ENCODE peak calls at places on chromosomes 16 and 17, in six cellular contexts. One of them, this sample, is unnamed.

GRCh38 chr16:49351119-49351518 is 22.5 kb upstream of the C16orf78 start:
- DNase-seq in neuronal stem cell: no peak
- DNase-seq in hepatocyte: no peak
- DNase-seq in suprapubic skin: no peak
- DNase-seq in left ventricle myocardium inferior: no peak
- DNase-seq in SK-N-SH: no peak
- DNase-seq in this sample: no peak

GRCh38 chr17:10247806-10248334 is 49.5 kb upstream of the GAS7 start:
- DNase-seq in hepatocyte: no peak
- DNase-seq in neuronal stem cell: no peak
- DNase-seq in left ventricle myocardium inferior: no peak
- DNase-seq in suprapubic skin: no peak
- DNase-seq in SK-N-SH: no peak
- DNase-seq in this sample: no peak

GRCh38 chr17:33163827-33164555 is 129.1 kb downstream of the ASIC2 start:
- DNase-seq in left ventricle myocardium inferior: no peak
- DNase-seq in neuronal stem cell: no peak
- DNase-seq in suprapubic skin: no peak
- DNase-seq in SK-N-SH: no peak
- DNase-seq in hepatocyte: no peak
- DNase-seq in this sample: no peak

GRCh38 chr16:68645494-68646388 is 631 bp downstream of the CDH3 start:
- DNase-seq in neuronal stem cell: no peak
- DNase-seq in SK-N-SH: peak; percentile 74
- DNase-seq in hepatocyte: peak; percentile 70
- DNase-seq in left ventricle myocardium inferior: no peak
- DNase-seq in suprapubic skin: no peak
- DNase-seq in this sample: peak; percentile 89

GRCh38 chr16:56743840-56744239 is 13.9 kb downstream of the NUP93 start:
- DNase-seq in SK-N-SH: no peak
- DNase-seq in neuronal stem cell: no peak
- DNase-seq in left ventricle myocardium inferior: peak; percentile 30
- DNase-seq in hepatocyte: no peak
- DNase-seq in suprapubic skin: no peak
- DNase-seq in this sample: no peak

GRCh38 chr17:28973414-28973813 is 22.1 kb upstream of the PHF12 start:
- DNase-seq in neuronal stem cell: no peak
- DNase-seq in left ventricle myocardium inferior: peak; percentile 84
- DNase-seq in hepatocyte: peak; percentile 33
- DNase-seq in SK-N-SH: peak; percentile 86
- DNase-seq in suprapubic skin: no peak
- DNase-seq in this sample: no peak

GRCh38 chr17:55354941-55355340 is 66.7 kb downstream of the MMD start:
- DNase-seq in neuronal stem cell: no peak
- DNase-seq in suprapubic skin: no peak
- DNase-seq in hepatocyte: no peak
- DNase-seq in SK-N-SH: no peak
- DNase-seq in left ventricle myocardium inferior: no peak
- DNase-seq in this sample: no peak

GRCh38 chr17:19904924-19905323 is 37.2 kb upstream of the ULK2 start:
- DNase-seq in hepatocyte: no peak
- DNase-seq in left ventricle myocardium inferior: peak; percentile 24
- DNase-seq in SK-N-SH: no peak
- DNase-seq in suprapubic skin: no peak
- DNase-seq in neuronal stem cell: no peak
- DNase-seq in this sample: no peak

GRCh38 chr16:76787394-76787793 is 403.6 kb upstream of the MON1B start:
- DNase-seq in SK-N-SH: no peak
- DNase-seq in hepatocyte: no peak
- DNase-seq in suprapubic skin: no peak
- DNase-seq in left ventricle myocardium inferior: no peak
- DNase-seq in neuronal stem cell: no peak
- DNase-seq in this sample: no peak

GRCh38 chr17:81733507-81734404 is 21.7 kb downstream of the SLC25A10 start:
- DNase-seq in SK-N-SH: peak; percentile 100
- DNase-seq in suprapubic skin: peak; percentile 83
- DNase-seq in hepatocyte: peak; percentile 90
- DNase-seq in neuronal stem cell: peak; percentile 56
- DNase-seq in left ventricle myocardium inferior: peak; percentile 83
- DNase-seq in this sample: peak; percentile 99

GRCh38 chr16:12669908-12670307 is 133.8 kb downstream of the CPPED1 start:
- DNase-seq in suprapubic skin: no peak
- DNase-seq in SK-N-SH: no peak
- DNase-seq in hepatocyte: no peak
- DNase-seq in neuronal stem cell: no peak
- DNase-seq in left ventricle myocardium inferior: no peak
- DNase-seq in this sample: no peak

DNA sequence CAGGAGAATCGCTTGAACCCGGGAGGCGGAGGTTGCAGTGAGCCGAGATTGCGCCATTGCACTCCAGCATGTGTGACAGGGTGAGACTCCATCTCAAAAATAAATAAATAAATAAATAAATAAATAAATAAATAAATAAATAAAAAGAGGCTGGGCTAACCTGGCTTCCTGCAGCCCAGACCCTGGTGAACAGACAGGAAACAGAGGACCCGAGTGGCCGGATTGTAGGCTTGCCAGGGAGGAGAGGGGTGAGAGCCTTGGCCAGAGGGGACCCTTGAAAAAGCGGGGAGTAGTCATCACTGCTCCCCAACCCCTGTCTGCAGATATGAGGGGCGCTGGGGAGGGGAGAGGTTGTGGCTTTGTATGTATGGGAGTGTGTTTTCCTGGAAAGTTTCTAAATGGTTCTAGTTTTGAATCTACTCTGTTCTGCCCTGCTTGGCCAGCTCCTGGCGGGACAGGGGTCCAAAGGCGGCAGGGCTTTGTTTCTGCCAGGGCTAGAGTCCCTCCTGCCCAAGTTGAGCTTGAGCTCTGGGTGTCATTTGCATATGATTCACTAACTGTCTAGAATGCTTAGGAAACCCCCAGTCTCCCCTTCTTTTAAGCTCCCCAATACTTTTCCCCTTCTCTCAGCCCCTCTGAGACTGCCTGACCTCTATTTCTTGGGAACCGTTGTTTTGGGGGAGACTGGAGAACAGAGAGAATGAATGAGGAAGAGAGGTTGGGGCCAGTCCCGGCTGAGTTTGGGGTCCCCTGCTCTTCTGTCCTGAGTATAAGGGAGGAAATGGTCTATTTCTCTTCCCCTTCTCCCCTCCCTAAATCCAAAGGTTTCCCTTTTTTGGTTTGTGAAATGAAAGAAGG is 16.4 kb downstream of the RARA start:
- DNase-seq in suprapubic skin: no peak
- DNase-seq in neuronal stem cell: no peak
- DNase-seq in left ventricle myocardium inferior: peak; percentile 14
- DNase-seq in SK-N-SH: no peak
- DNase-seq in hepatocyte: no peak
- DNase-seq in this sample: no peak
- H3K4me3 ChIP-seq in suprapubic skin: no peak overlapping the region
- H3K4me3 ChIP-seq in neuronal stem cell: no peak overlapping the region
- H3K4me3 ChIP-seq in left ventricle myocardium inferior: no peak overlapping the region
- H3K4me3 ChIP-seq in SK-N-SH: no peak overlapping the region
- H3K4me3 ChIP-seq in hepatocyte: no peak overlapping the region
- H3K4me3 ChIP-seq in this sample: no peak overlapping the region

DNA sequence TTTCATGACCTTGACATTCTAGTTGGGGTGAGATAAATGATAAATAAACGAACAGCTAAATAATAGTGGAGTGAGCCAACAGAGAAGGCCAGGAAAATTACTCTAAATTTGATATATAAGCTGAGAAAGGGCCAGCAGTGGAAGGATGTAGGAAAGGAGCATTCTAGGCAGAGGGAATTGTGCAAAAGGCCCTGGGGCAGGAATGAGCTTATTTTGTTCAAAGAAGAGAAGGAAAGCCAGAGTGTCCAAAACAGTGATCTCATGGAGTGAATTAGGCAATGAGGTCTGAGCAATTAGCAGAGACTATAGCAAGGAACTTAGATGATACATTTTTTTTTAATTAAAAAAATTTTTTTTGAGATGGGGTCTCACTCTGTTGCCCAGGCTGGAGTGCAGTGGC is 43.3 kb upstream of the CLEC19A start:
- DNase-seq in hepatocyte: no peak
- DNase-seq in suprapubic skin: no peak
- DNase-seq in left ventricle myocardium inferior: no peak
- DNase-seq in SK-N-SH: no peak
- DNase-seq in neuronal stem cell: no peak
- DNase-seq in this sample: no peak
- H3K36me3 ChIP-seq in hepatocyte: no peaks in the 10 kb centered on the region
- H3K36me3 ChIP-seq in suprapubic skin: no peaks in the 10 kb centered on the region
- H3K36me3 ChIP-seq in left ventricle myocardium inferior: no peaks in the 10 kb centered on the region
- H3K36me3 ChIP-seq in SK-N-SH: no peaks in the 10 kb centered on the region
- H3K36me3 ChIP-seq in neuronal stem cell: no peaks in the 10 kb centered on the region
- H3K36me3 ChIP-seq in this sample: no peaks in the 10 kb centered on the region

DNA sequence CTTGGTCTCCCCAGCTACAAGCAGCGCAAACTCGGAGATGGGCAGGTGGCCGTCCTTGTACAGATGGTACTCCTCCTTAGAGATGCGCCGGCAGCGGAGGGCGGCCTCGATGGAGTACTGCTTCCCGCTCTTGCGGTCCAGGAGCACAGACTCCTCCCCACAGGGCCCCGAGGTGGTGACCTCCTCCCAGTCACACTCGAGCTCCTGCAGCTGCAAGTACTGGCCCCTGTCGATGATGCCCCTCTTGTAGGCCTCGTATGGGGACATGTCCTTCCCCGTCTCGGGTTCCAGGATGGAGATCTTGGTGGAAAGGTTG is 7.2 kb downstream of the CDK3 start:
- DNase-seq in suprapubic skin: no peak
- DNase-seq in hepatocyte: no peak
- DNase-seq in SK-N-SH: no peak
- DNase-seq in left ventricle myocardium inferior: no peak
- DNase-seq in neuronal stem cell: no peak
- DNase-seq in this sample: no peak
- H3K27me3 ChIP-seq in suprapubic skin: no peaks in the 10 kb centered on the region
- H3K27me3 ChIP-seq in hepatocyte: no peaks in the 10 kb centered on the region
- H3K27me3 ChIP-seq in SK-N-SH: no peaks in the 10 kb centered on the region
- H3K27me3 ChIP-seq in left ventricle myocardium inferior: no peaks in the 10 kb centered on the region
- H3K27me3 ChIP-seq in neuronal stem cell: peaks cover 4% of the 10 kb centered on the region
- H3K27me3 ChIP-seq in this sample: no peaks in the 10 kb centered on the region

GRCh38 chr17:49707608-49708514 is at the start of gene SLC35B1:
- DNase-seq in suprapubic skin: peak; percentile 99
- DNase-seq in hepatocyte: peak; percentile 98
- DNase-seq in neuronal stem cell: peak; percentile 95
- DNase-seq in left ventricle myocardium inferior: peak; percentile 100
- DNase-seq in SK-N-SH: peak; percentile 99
- DNase-seq in this sample: peak; percentile 98

GRCh38 chr17:49703557-49704277 is 4.0 kb downstream of the SLC35B1 start:
- DNase-seq in neuronal stem cell: no peak
- DNase-seq in hepatocyte: peak; percentile 69
- DNase-seq in SK-N-SH: no peak
- DNase-seq in suprapubic skin: no peak
- DNase-seq in left ventricle myocardium inferior: no peak
- DNase-seq in this sample: peak; percentile 63

GRCh38 chr17:49705254-49705653 is 2.5 kb downstream of the SLC35B1 start:
- DNase-seq in neuronal stem cell: no peak
- DNase-seq in hepatocyte: no peak
- DNase-seq in suprapubic skin: no peak
- DNase-seq in SK-N-SH: no peak
- DNase-seq in left ventricle myocardium inferior: no peak
- DNase-seq in this sample: no peak

GRCh38 chr17:49707246-49707607 is 537 bp downstream of the SLC35B1 start:
- DNase-seq in neuronal stem cell: no peak
- DNase-seq in suprapubic skin: no peak
- DNase-seq in left ventricle myocardium inferior: no peak
- DNase-seq in hepatocyte: no peak
- DNase-seq in SK-N-SH: no peak
- DNase-seq in this sample: peak; percentile 56

DNA sequence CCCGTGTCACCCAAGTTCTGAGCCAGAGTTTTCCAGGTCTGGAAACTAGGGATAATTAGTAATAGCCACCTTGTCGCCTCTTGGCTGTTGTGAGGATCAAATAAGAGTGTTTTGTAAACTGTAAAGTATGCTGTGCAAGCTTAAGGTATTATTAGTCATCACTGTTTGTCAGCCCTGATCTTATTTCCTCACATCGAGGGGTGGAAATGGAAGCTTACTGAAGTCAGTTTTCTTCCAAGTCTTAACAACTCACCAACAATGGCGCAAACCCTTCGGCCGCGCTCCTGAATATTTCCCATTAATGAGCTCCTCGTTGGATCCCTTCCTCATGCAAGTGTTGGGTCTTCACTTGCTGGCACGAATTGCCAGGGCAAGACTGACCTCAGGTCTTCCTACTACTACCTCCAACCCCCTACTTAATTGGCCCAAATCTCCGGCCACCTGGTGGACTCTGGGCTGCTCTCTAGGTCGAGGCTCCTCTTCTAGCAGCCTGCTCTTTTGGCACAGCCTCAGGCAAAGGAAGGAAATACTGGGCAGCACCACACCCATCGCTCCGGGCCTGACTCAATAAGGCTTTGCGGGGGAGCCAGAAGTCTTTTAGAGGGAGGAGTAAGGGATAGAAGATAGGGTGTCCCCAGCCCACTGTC is 874 bp upstream of the SLC35B1 start:
- DNase-seq in suprapubic skin: peak; percentile 71
- DNase-seq in SK-N-SH: no peak
- DNase-seq in hepatocyte: no peak
- DNase-seq in neuronal stem cell: no peak
- DNase-seq in left ventricle myocardium inferior: no peak
- DNase-seq in this sample: peak; percentile 67
- H3K4me3 ChIP-seq in suprapubic skin: peak overlapping the region; percentile 89
- H3K4me3 ChIP-seq in SK-N-SH: peak overlapping the region; percentile 85
- H3K4me3 ChIP-seq in hepatocyte: no peak overlapping the region
- H3K4me3 ChIP-seq in neuronal stem cell: peak overlapping the region; percentile 76
- H3K4me3 ChIP-seq in left ventricle myocardium inferior: peak overlapping the region; percentile 99
- H3K4me3 ChIP-seq in this sample: no peak overlapping the region